ENCODE peak calls at places on chromosome 14, in ten cellular contexts. One of them, this sample, is unnamed.

GRCh38 chr14:75562048-75562447 is 16.4 kb upstream of the FLVCR2 start:
- DNase-seq in psoas muscle: no peak
- DNase-seq in non-pigmented ciliary epithelial cell: no peak
- DNase-seq in left kidney: no peak
- DNase-seq in sciatic nerve: no peak
- DNase-seq in T follicular helper cell: no peak
- DNase-seq in effector CD4-positive, alpha-beta T cell: no peak
- DNase-seq in transverse colon: no peak
- DNase-seq in stimulated activated CD4-positive, alpha-beta T cell treated with anti-CD3 and anti-CD28 coated beads, TNF-alpha, amount 100 ng/mL, for 4 hours: no peak
- DNase-seq in WTC11: no peak
- DNase-seq in this sample: no peak

GRCh38 chr14:31059152-31059924 is 33.2 kb upstream of the STRN3 start:
- DNase-seq in psoas muscle: peak; percentile 51
- DNase-seq in non-pigmented ciliary epithelial cell: peak; percentile 76
- DNase-seq in left kidney: peak; percentile 54
- DNase-seq in sciatic nerve: no peak
- DNase-seq in T follicular helper cell: no peak
- DNase-seq in effector CD4-positive, alpha-beta T cell: no peak
- DNase-seq in transverse colon: peak; percentile 21
- DNase-seq in stimulated activated CD4-positive, alpha-beta T cell treated with anti-CD3 and anti-CD28 coated beads, TNF-alpha, amount 100 ng/mL, for 4 hours: no peak
- DNase-seq in WTC11: no peak
- DNase-seq in this sample: no peak

GRCh38 chr14:60590907-60591510 is 58.3 kb downstream of the SIX1 start:
- DNase-seq in psoas muscle: no peak
- DNase-seq in non-pigmented ciliary epithelial cell: no peak
- DNase-seq in left kidney: peak; percentile 55
- DNase-seq in sciatic nerve: no peak
- DNase-seq in T follicular helper cell: no peak
- DNase-seq in effector CD4-positive, alpha-beta T cell: no peak
- DNase-seq in transverse colon: no peak
- DNase-seq in stimulated activated CD4-positive, alpha-beta T cell treated with anti-CD3 and anti-CD28 coated beads, TNF-alpha, amount 100 ng/mL, for 4 hours: no peak
- DNase-seq in WTC11: no peak
- DNase-seq in this sample: no peak

GRCh38 chr14:95548328-95548929 is 13.6 kb downstream of the GLRX5 start:
- DNase-seq in psoas muscle: no peak
- DNase-seq in non-pigmented ciliary epithelial cell: no peak
- DNase-seq in left kidney: no peak
- DNase-seq in sciatic nerve: no peak
- DNase-seq in T follicular helper cell: no peak
- DNase-seq in effector CD4-positive, alpha-beta T cell: no peak
- DNase-seq in transverse colon: no peak
- DNase-seq in stimulated activated CD4-positive, alpha-beta T cell treated with anti-CD3 and anti-CD28 coated beads, TNF-alpha, amount 100 ng/mL, for 4 hours: no peak
- DNase-seq in WTC11: no peak
- DNase-seq in this sample: peak; percentile 11

GRCh38 chr14:100018054-100018453 is 47.2 kb upstream of the EVL start:
- DNase-seq in psoas muscle: no peak
- DNase-seq in non-pigmented ciliary epithelial cell: no peak
- DNase-seq in left kidney: no peak
- DNase-seq in sciatic nerve: no peak
- DNase-seq in T follicular helper cell: no peak
- DNase-seq in effector CD4-positive, alpha-beta T cell: no peak
- DNase-seq in transverse colon: no peak
- DNase-seq in stimulated activated CD4-positive, alpha-beta T cell treated with anti-CD3 and anti-CD28 coated beads, TNF-alpha, amount 100 ng/mL, for 4 hours: no peak
- DNase-seq in WTC11: no peak
- DNase-seq in this sample: no peak

GRCh38 chr14:77097006-77097688 is 911 bp upstream of the CIPC start:
- DNase-seq in psoas muscle: no peak
- DNase-seq in non-pigmented ciliary epithelial cell: no peak
- DNase-seq in left kidney: no peak
- DNase-seq in sciatic nerve: no peak
- DNase-seq in T follicular helper cell: no peak
- DNase-seq in effector CD4-positive, alpha-beta T cell: no peak
- DNase-seq in transverse colon: no peak
- DNase-seq in stimulated activated CD4-positive, alpha-beta T cell treated with anti-CD3 and anti-CD28 coated beads, TNF-alpha, amount 100 ng/mL, for 4 hours: no peak
- DNase-seq in WTC11: no peak
- DNase-seq in this sample: peak; percentile 60

GRCh38 chr14:84074626-84075025 is 1455.3 kb upstream of the FLRT2 start:
- DNase-seq in psoas muscle: no peak
- DNase-seq in non-pigmented ciliary epithelial cell: no peak
- DNase-seq in left kidney: no peak
- DNase-seq in sciatic nerve: no peak
- DNase-seq in T follicular helper cell: no peak
- DNase-seq in effector CD4-positive, alpha-beta T cell: no peak
- DNase-seq in transverse colon: no peak
- DNase-seq in stimulated activated CD4-positive, alpha-beta T cell treated with anti-CD3 and anti-CD28 coated beads, TNF-alpha, amount 100 ng/mL, for 4 hours: no peak
- DNase-seq in WTC11: no peak
- DNase-seq in this sample: peak; percentile 41

GRCh38 chr14:100786131-100786530 is 39.8 kb upstream of the MEG3 start:
- DNase-seq in psoas muscle: no peak
- DNase-seq in non-pigmented ciliary epithelial cell: no peak
- DNase-seq in left kidney: peak; percentile 42
- DNase-seq in sciatic nerve: no peak
- DNase-seq in T follicular helper cell: no peak
- DNase-seq in effector CD4-positive, alpha-beta T cell: no peak
- DNase-seq in transverse colon: no peak
- DNase-seq in stimulated activated CD4-positive, alpha-beta T cell treated with anti-CD3 and anti-CD28 coated beads, TNF-alpha, amount 100 ng/mL, for 4 hours: no peak
- DNase-seq in WTC11: no peak
- DNase-seq in this sample: no peak

GRCh38 chr14:35438910-35439713 is 34.6 kb upstream of the NFKBIA start:
- DNase-seq in psoas muscle: no peak
- DNase-seq in non-pigmented ciliary epithelial cell: no peak
- DNase-seq in left kidney: no peak
- DNase-seq in sciatic nerve: no peak
- DNase-seq in T follicular helper cell: no peak
- DNase-seq in effector CD4-positive, alpha-beta T cell: no peak
- DNase-seq in transverse colon: no peak
- DNase-seq in stimulated activated CD4-positive, alpha-beta T cell treated with anti-CD3 and anti-CD28 coated beads, TNF-alpha, amount 100 ng/mL, for 4 hours: no peak
- DNase-seq in WTC11: no peak
- DNase-seq in this sample: peak; percentile 27

GRCh38 chr14:103382375-103382774 is 2.8 kb upstream of the MARK3 start:
- DNase-seq in psoas muscle: no peak
- DNase-seq in non-pigmented ciliary epithelial cell: no peak
- DNase-seq in left kidney: no peak
- DNase-seq in sciatic nerve: peak; percentile 26
- DNase-seq in T follicular helper cell: no peak
- DNase-seq in effector CD4-positive, alpha-beta T cell: no peak
- DNase-seq in transverse colon: no peak
- DNase-seq in stimulated activated CD4-positive, alpha-beta T cell treated with anti-CD3 and anti-CD28 coated beads, TNF-alpha, amount 100 ng/mL, for 4 hours: no peak
- DNase-seq in WTC11: no peak
- DNase-seq in this sample: no peak

GRCh38 chr14:54486685-54487084 is 2.1 kb downstream of the GMFB start:
- DNase-seq in psoas muscle: no peak
- DNase-seq in non-pigmented ciliary epithelial cell: no peak
- DNase-seq in left kidney: no peak
- DNase-seq in sciatic nerve: no peak
- DNase-seq in T follicular helper cell: no peak
- DNase-seq in effector CD4-positive, alpha-beta T cell: no peak
- DNase-seq in transverse colon: no peak
- DNase-seq in stimulated activated CD4-positive, alpha-beta T cell treated with anti-CD3 and anti-CD28 coated beads, TNF-alpha, amount 100 ng/mL, for 4 hours: no peak
- DNase-seq in WTC11: no peak
- DNase-seq in this sample: no peak

GRCh38 chr14:33551963-33552362 is 398.9 kb downstream of the EGLN3 start:
- DNase-seq in psoas muscle: no peak
- DNase-seq in non-pigmented ciliary epithelial cell: no peak
- DNase-seq in left kidney: peak; percentile 57
- DNase-seq in sciatic nerve: no peak
- DNase-seq in T follicular helper cell: no peak
- DNase-seq in effector CD4-positive, alpha-beta T cell: no peak
- DNase-seq in transverse colon: no peak
- DNase-seq in stimulated activated CD4-positive, alpha-beta T cell treated with anti-CD3 and anti-CD28 coated beads, TNF-alpha, amount 100 ng/mL, for 4 hours: no peak
- DNase-seq in WTC11: no peak
- DNase-seq in this sample: no peak

GRCh38 chr14:69685716-69686115 is 74.3 kb downstream of the SUSD6 start:
- DNase-seq in psoas muscle: peak; percentile 80
- DNase-seq in non-pigmented ciliary epithelial cell: no peak
- DNase-seq in left kidney: no peak
- DNase-seq in sciatic nerve: peak; percentile 76
- DNase-seq in T follicular helper cell: no peak
- DNase-seq in effector CD4-positive, alpha-beta T cell: no peak
- DNase-seq in transverse colon: peak; percentile 69
- DNase-seq in stimulated activated CD4-positive, alpha-beta T cell treated with anti-CD3 and anti-CD28 coated beads, TNF-alpha, amount 100 ng/mL, for 4 hours: no peak
- DNase-seq in WTC11: no peak
- DNase-seq in this sample: no peak

GRCh38 chr14:76919811-76920571 is 93.8 kb downstream of the LRRC74A start:
- DNase-seq in psoas muscle: peak; percentile 44
- DNase-seq in non-pigmented ciliary epithelial cell: no peak
- DNase-seq in left kidney: peak; percentile 98
- DNase-seq in sciatic nerve: peak; percentile 67
- DNase-seq in T follicular helper cell: no peak
- DNase-seq in effector CD4-positive, alpha-beta T cell: no peak
- DNase-seq in transverse colon: peak; percentile 35
- DNase-seq in stimulated activated CD4-positive, alpha-beta T cell treated with anti-CD3 and anti-CD28 coated beads, TNF-alpha, amount 100 ng/mL, for 4 hours: no peak
- DNase-seq in WTC11: no peak
- DNase-seq in this sample: peak; percentile 75

GRCh38 chr14:54562334-54562733 is 4.6 kb upstream of the SAMD4A start:
- DNase-seq in psoas muscle: no peak
- DNase-seq in non-pigmented ciliary epithelial cell: no peak
- DNase-seq in left kidney: peak; percentile 23
- DNase-seq in sciatic nerve: no peak
- DNase-seq in T follicular helper cell: no peak
- DNase-seq in effector CD4-positive, alpha-beta T cell: no peak
- DNase-seq in transverse colon: no peak
- DNase-seq in stimulated activated CD4-positive, alpha-beta T cell treated with anti-CD3 and anti-CD28 coated beads, TNF-alpha, amount 100 ng/mL, for 4 hours: no peak
- DNase-seq in WTC11: no peak
- DNase-seq in this sample: no peak

GRCh38 chr14:104800600-104801283 is at the start of gene ZBTB42:
- DNase-seq in psoas muscle: peak; percentile 64
- DNase-seq in non-pigmented ciliary epithelial cell: no peak
- DNase-seq in left kidney: peak; percentile 85
- DNase-seq in sciatic nerve: no peak
- DNase-seq in T follicular helper cell: peak; percentile 61
- DNase-seq in effector CD4-positive, alpha-beta T cell: peak; percentile 64
- DNase-seq in transverse colon: peak; percentile 91
- DNase-seq in stimulated activated CD4-positive, alpha-beta T cell treated with anti-CD3 and anti-CD28 coated beads, TNF-alpha, amount 100 ng/mL, for 4 hours: peak; percentile 41
- DNase-seq in WTC11: peak; percentile 58
- DNase-seq in this sample: peak; percentile 63

GRCh38 chr14:90870950-90871604 is 54.8 kb upstream of the TTC7B start:
- DNase-seq in psoas muscle: no peak
- DNase-seq in non-pigmented ciliary epithelial cell: no peak
- DNase-seq in left kidney: no peak
- DNase-seq in sciatic nerve: no peak
- DNase-seq in T follicular helper cell: no peak
- DNase-seq in effector CD4-positive, alpha-beta T cell: no peak
- DNase-seq in transverse colon: no peak
- DNase-seq in stimulated activated CD4-positive, alpha-beta T cell treated with anti-CD3 and anti-CD28 coated beads, TNF-alpha, amount 100 ng/mL, for 4 hours: no peak
- DNase-seq in WTC11: no peak
- DNase-seq in this sample: no peak

GRCh38 chr14:59438148-59438766 is 26.9 kb downstream of the GPR135 start:
- DNase-seq in psoas muscle: no peak
- DNase-seq in non-pigmented ciliary epithelial cell: peak; percentile 68
- DNase-seq in left kidney: no peak
- DNase-seq in sciatic nerve: no peak
- DNase-seq in T follicular helper cell: no peak
- DNase-seq in effector CD4-positive, alpha-beta T cell: no peak
- DNase-seq in transverse colon: no peak
- DNase-seq in stimulated activated CD4-positive, alpha-beta T cell treated with anti-CD3 and anti-CD28 coated beads, TNF-alpha, amount 100 ng/mL, for 4 hours: no peak
- DNase-seq in WTC11: no peak
- DNase-seq in this sample: peak; percentile 41

GRCh38 chr14:94045563-94046345 is 19.6 kb downstream of the OTUB2 start:
- DNase-seq in psoas muscle: no peak
- DNase-seq in non-pigmented ciliary epithelial cell: no peak
- DNase-seq in left kidney: peak; percentile 33
- DNase-seq in sciatic nerve: peak; percentile 48
- DNase-seq in T follicular helper cell: no peak
- DNase-seq in effector CD4-positive, alpha-beta T cell: no peak
- DNase-seq in transverse colon: peak; percentile 3
- DNase-seq in stimulated activated CD4-positive, alpha-beta T cell treated with anti-CD3 and anti-CD28 coated beads, TNF-alpha, amount 100 ng/mL, for 4 hours: no peak
- DNase-seq in WTC11: no peak
- DNase-seq in this sample: no peak

GRCh38 chr14:24179961-24180726 is 8.3 kb downstream of the REC8 start:
- DNase-seq in psoas muscle: no peak
- DNase-seq in non-pigmented ciliary epithelial cell: peak; percentile 60
- DNase-seq in left kidney: peak; percentile 77
- DNase-seq in sciatic nerve: no peak
- DNase-seq in T follicular helper cell: no peak
- DNase-seq in effector CD4-positive, alpha-beta T cell: no peak
- DNase-seq in transverse colon: no peak
- DNase-seq in stimulated activated CD4-positive, alpha-beta T cell treated with anti-CD3 and anti-CD28 coated beads, TNF-alpha, amount 100 ng/mL, for 4 hours: no peak
- DNase-seq in WTC11: no peak
- DNase-seq in this sample: peak; percentile 73

GRCh38 chr14:92397140-92397815 is 74.3 kb downstream of the SLC24A4 start:
- DNase-seq in psoas muscle: no peak
- DNase-seq in non-pigmented ciliary epithelial cell: peak; percentile 24
- DNase-seq in left kidney: peak; percentile 44
- DNase-seq in sciatic nerve: no peak
- DNase-seq in T follicular helper cell: no peak
- DNase-seq in effector CD4-positive, alpha-beta T cell: no peak
- DNase-seq in transverse colon: no peak
- DNase-seq in stimulated activated CD4-positive, alpha-beta T cell treated with anti-CD3 and anti-CD28 coated beads, TNF-alpha, amount 100 ng/mL, for 4 hours: no peak
- DNase-seq in WTC11: no peak
- DNase-seq in this sample: no peak

GRCh38 chr14:24261969-24262327 is 1.0 kb downstream of the TGM1 start:
- DNase-seq in psoas muscle: no peak
- DNase-seq in non-pigmented ciliary epithelial cell: no peak
- DNase-seq in left kidney: no peak
- DNase-seq in sciatic nerve: no peak
- DNase-seq in T follicular helper cell: no peak
- DNase-seq in effector CD4-positive, alpha-beta T cell: no peak
- DNase-seq in transverse colon: no peak
- DNase-seq in stimulated activated CD4-positive, alpha-beta T cell treated with anti-CD3 and anti-CD28 coated beads, TNF-alpha, amount 100 ng/mL, for 4 hours: no peak
- DNase-seq in WTC11: no peak
- DNase-seq in this sample: no peak

GRCh38 chr14:69049675-69050074 is 70.6 kb upstream of the ACTN1 start:
- DNase-seq in psoas muscle: no peak
- DNase-seq in non-pigmented ciliary epithelial cell: no peak
- DNase-seq in left kidney: no peak
- DNase-seq in sciatic nerve: no peak
- DNase-seq in T follicular helper cell: no peak
- DNase-seq in effector CD4-positive, alpha-beta T cell: no peak
- DNase-seq in transverse colon: no peak
- DNase-seq in stimulated activated CD4-positive, alpha-beta T cell treated with anti-CD3 and anti-CD28 coated beads, TNF-alpha, amount 100 ng/mL, for 4 hours: no peak
- DNase-seq in WTC11: no peak
- DNase-seq in this sample: peak; percentile 91

GRCh38 chr14:64253672-64254071 is 40.5 kb downstream of the ESR2 start:
- DNase-seq in psoas muscle: no peak
- DNase-seq in non-pigmented ciliary epithelial cell: peak; percentile 28
- DNase-seq in left kidney: no peak
- DNase-seq in sciatic nerve: no peak
- DNase-seq in T follicular helper cell: no peak
- DNase-seq in effector CD4-positive, alpha-beta T cell: no peak
- DNase-seq in transverse colon: no peak
- DNase-seq in stimulated activated CD4-positive, alpha-beta T cell treated with anti-CD3 and anti-CD28 coated beads, TNF-alpha, amount 100 ng/mL, for 4 hours: no peak
- DNase-seq in WTC11: no peak
- DNase-seq in this sample: peak; percentile 72

GRCh38 chr14:52951730-52952481 is 1.1 kb upstream of the FERMT2 start:
- DNase-seq in psoas muscle: peak; percentile 44
- DNase-seq in non-pigmented ciliary epithelial cell: peak; percentile 54
- DNase-seq in left kidney: peak; percentile 92
- DNase-seq in sciatic nerve: no peak
- DNase-seq in T follicular helper cell: no peak
- DNase-seq in effector CD4-positive, alpha-beta T cell: no peak
- DNase-seq in transverse colon: peak; percentile 18
- DNase-seq in stimulated activated CD4-positive, alpha-beta T cell treated with anti-CD3 and anti-CD28 coated beads, TNF-alpha, amount 100 ng/mL, for 4 hours: no peak
- DNase-seq in WTC11: peak; percentile 51
- DNase-seq in this sample: peak; percentile 86

GRCh38 chr14:71388862-71389261 is 481.6 kb downstream of the PCNX1 start:
- DNase-seq in psoas muscle: no peak
- DNase-seq in non-pigmented ciliary epithelial cell: no peak
- DNase-seq in left kidney: no peak
- DNase-seq in sciatic nerve: no peak
- DNase-seq in T follicular helper cell: no peak
- DNase-seq in effector CD4-positive, alpha-beta T cell: no peak
- DNase-seq in transverse colon: no peak
- DNase-seq in stimulated activated CD4-positive, alpha-beta T cell treated with anti-CD3 and anti-CD28 coated beads, TNF-alpha, amount 100 ng/mL, for 4 hours: no peak
- DNase-seq in WTC11: no peak
- DNase-seq in this sample: no peak

GRCh38 chr14:105315211-105315721 is 718 bp downstream of the PACS2 start:
- DNase-seq in psoas muscle: peak; percentile 47
- DNase-seq in non-pigmented ciliary epithelial cell: no peak
- DNase-seq in left kidney: peak; percentile 75
- DNase-seq in sciatic nerve: no peak
- DNase-seq in T follicular helper cell: peak; percentile 47
- DNase-seq in effector CD4-positive, alpha-beta T cell: peak; percentile 53
- DNase-seq in transverse colon: peak; percentile 66
- DNase-seq in stimulated activated CD4-positive, alpha-beta T cell treated with anti-CD3 and anti-CD28 coated beads, TNF-alpha, amount 100 ng/mL, for 4 hours: no peak
- DNase-seq in WTC11: peak; percentile 57
- DNase-seq in this sample: peak; percentile 51

GRCh38 chr14:30210630-30211029 is 283.0 kb upstream of the PRKD1 start:
- DNase-seq in psoas muscle: no peak
- DNase-seq in non-pigmented ciliary epithelial cell: no peak
- DNase-seq in left kidney: no peak
- DNase-seq in sciatic nerve: no peak
- DNase-seq in T follicular helper cell: no peak
- DNase-seq in effector CD4-positive, alpha-beta T cell: no peak
- DNase-seq in transverse colon: no peak
- DNase-seq in stimulated activated CD4-positive, alpha-beta T cell treated with anti-CD3 and anti-CD28 coated beads, TNF-alpha, amount 100 ng/mL, for 4 hours: no peak
- DNase-seq in WTC11: no peak
- DNase-seq in this sample: no peak

This sample was measured in dermis blood vessel endothelial cell.